ENCODE peak calls at places on chromosomes 3 and 15, in eight cellular contexts. W is renal cortical epithelial cell; H is mucosa of gallbladder; R is stimulated activated CD8-positive, alpha-beta memory T cell treated with anti-CD3 and anti-CD28 coated beads, Interleukin-15, amount 100 ng/mL, for 48 hours; F is stimulated activated CD4-positive, alpha-beta T cell treated with anti-CD3 and anti-CD28 coated beads, Interleukin-2, amount 100 ng/mL, for 48 hours; P is NCI-H510A treated with DMSO at 0.1 percent for 48 hours; A is non-pigmented ciliary epithelial cell; Q is sciatic nerve. Y is an unnamed sample.

GRCh38 chr3:127697531-127698240 is 24.9 kb downstream of the ABTB1 start:
- DNase-seq in H (peak; percentile 72), R (no peak), P (peak; percentile 30), A (no peak), Q (peak; percentile 86), F (peak; percentile 29), W (peak; percentile 42), Y (peak; percentile 13)

GRCh38 chr15:77823736-77824135 is 191.0 kb upstream of the LINGO1 start:
- DNase-seq in F (no peak), W (no peak), H (no peak), A (no peak), Q (no peak), P (no peak), R (no peak), Y (no peak)

GRCh38 chr3:141603473-141604035 is 116.7 kb downstream of the RASA2 start:
- DNase-seq in Q (no peak), W (no peak), A (no peak), F (no peak), P (no peak), H (no peak), R (no peak), Y (no peak)

GRCh38 chr3:149860881-149861280 is 47.9 kb downstream of the RNF13 start:
- DNase-seq in R (no peak), Q (no peak), H (no peak), P (no peak), F (no peak), A (no peak), W (no peak), Y (no peak)

GRCh38 chr3:127386490-127386889 is 98.6 kb upstream of the PRR20G start:
- DNase-seq in F (no peak), H (no peak), W (no peak), A (no peak), P (no peak), R (no peak), Q (no peak), Y (no peak)

GRCh38 chr3:127162947-127163645 is 29.8 kb upstream of the PRR23E start:
- DNase-seq in P (no peak), R (no peak), A (no peak), W (no peak), H (no peak), F (no peak), Q (no peak), Y (no peak)

GRCh38 chr3:48678056-48678455 is 7.7 kb downstream of the NCKIPSD start:
- DNase-seq in P (no peak), Q (no peak), A (no peak), F (no peak), H (no peak), R (no peak), W (no peak), Y (no peak)

GRCh38 chr3:75321060-75321459 is 343.1 kb upstream of the FRG2C start:
- DNase-seq in W (no peak), F (no peak), A (no peak), R (no peak), P (no peak), Q (no peak), H (no peak), Y (no peak)

GRCh38 chr15:48177383-48177874 is 666 bp downstream of the MYEF2 start:
- DNase-seq in P (peak; percentile 19), F (no peak), R (no peak), Q (no peak), W (peak; percentile 69), A (peak; percentile 27), H (no peak), Y (no peak)

GRCh38 chr3:43964640-43965039 is 273.9 kb downstream of the ABHD5 start:
- DNase-seq in H (no peak), P (no peak), W (no peak), A (no peak), Q (no peak), F (no peak), R (no peak), Y (no peak)

GRCh38 chr3:194292331-194292730 is 58.8 kb downstream of the CPN2 start:
- DNase-seq in Q (no peak), R (no peak), F (no peak), W (no peak), A (no peak), P (no peak), H (no peak), Y (no peak)

GRCh38 chr3:30269751-30270445 is 336.5 kb upstream of the TGFBR2 start:
- DNase-seq in P (no peak), H (peak; percentile 15), Q (no peak), A (no peak), F (no peak), W (peak; percentile 94), R (no peak), Y (no peak)

GRCh38 chr15:96341465-96342142 is 11.1 kb downstream of the NR2F2 start:
- DNase-seq in R (no peak), P (no peak), H (peak; percentile 10), A (no peak), W (no peak), F (no peak), Q (peak; percentile 65), Y (no peak)

GRCh38 chr3:167740961-167741587 is 5.6 kb downstream of the SERPINI1 start:
- DNase-seq in H (no peak), R (no peak), F (peak; percentile 2), P (no peak), W (peak; percentile 41), A (no peak), Q (no peak), Y (no peak)

GRCh38 chr3:12972043-12972442 is 101.2 kb downstream of the IQSEC1 start:
- DNase-seq in A (no peak), H (no peak), F (no peak), W (no peak), P (no peak), Q (no peak), R (no peak), Y (no peak)

GRCh38 chr3:136194409-136195257 is 1.5 kb downstream of the MSL2 start:
- DNase-seq in A (no peak), R (peak; percentile 74), F (peak; percentile 49), W (no peak), P (no peak), H (peak; percentile 40), Q (no peak), Y (peak; percentile 45)

GRCh38 chr3:141108002-141108401 is 56.9 kb downstream of the SPSB4 start:
- DNase-seq in W (peak; percentile 86), A (no peak), P (no peak), R (no peak), F (no peak), H (peak; percentile 20), Q (no peak), Y (no peak)

GRCh38 chr15:74709892-74710291 is 14.1 kb upstream of the EDC3 start:
- DNase-seq in W (no peak), P (no peak), H (no peak), Q (no peak), R (no peak), F (no peak), A (no peak), Y (no peak)

GRCh38 chr3:168052517-168052916 is 43.2 kb downstream of the GOLIM4 start:
- DNase-seq in H (no peak), W (no peak), P (no peak), A (no peak), F (no peak), Q (no peak), R (no peak), Y (no peak)

GRCh38 chr15:90451215-90451850 is 63.3 kb downstream of the IQGAP1 start:
- DNase-seq in F (no peak), P (peak; percentile 62), R (no peak), H (no peak), W (peak; percentile 23), Q (no peak), A (peak; percentile 53), Y (no peak)

GRCh38 chr3:184767377-184767776 is 44.6 kb upstream of the VPS8 start:
- DNase-seq in R (no peak), Q (no peak), H (no peak), P (no peak), A (no peak), W (no peak), F (no peak), Y (no peak)

GRCh38 chr3:142601713-142602112 is 5.5 kb downstream of the PLS1 start:
- DNase-seq in R (no peak), P (no peak), H (no peak), Q (no peak), F (no peak), A (no peak), W (no peak), Y (no peak)

GRCh38 chr15:25739687-25740121 is 123.4 kb downstream of the ATP10A start:
- DNase-seq in W (peak; percentile 38), Q (no peak), H (peak; percentile 44), F (no peak), R (peak; percentile 7), A (no peak), P (peak; percentile 13), Y (no peak)

GRCh38 chr3:185558395-185558794 is 6.0 kb upstream of the LIPH start:
- DNase-seq in A (no peak), Q (no peak), R (no peak), F (no peak), P (no peak), H (peak; percentile 86), W (peak; percentile 83), Y (no peak)

GRCh38 chr3:102136183-102136582 is 286.9 kb downstream of the NFKBIZ start:
- DNase-seq in P (no peak), Q (no peak), H (no peak), R (no peak), W (peak; percentile 57), A (no peak), F (no peak), Y (no peak)

GRCh38 chr3:41464401-41464800 is 265.1 kb downstream of the CTNNB1 start:
- DNase-seq in P (no peak), Q (no peak), F (no peak), A (no peak), H (no peak), W (peak; percentile 17), R (no peak), Y (no peak)

GRCh38 chr3:170709046-170709445 is 123.2 kb upstream of the SLC7A14 start:
- DNase-seq in R (no peak), H (no peak), W (no peak), Q (no peak), P (no peak), F (no peak), A (peak; percentile 83), Y (no peak)

GRCh38 chr15:51737538-51738305 is at the start of gene LYSMD2:
- DNase-seq in Q (peak; percentile 88), H (peak; percentile 76), P (peak; percentile 38), F (peak; percentile 56), R (peak; percentile 63), W (no peak), A (no peak), Y (peak; percentile 62)

GRCh38 chr3:65619391-65620298 is 419.1 kb downstream of the MAGI1 start:
- DNase-seq in W (peak; percentile 7), A (peak; percentile 71), H (no peak), F (no peak), R (no peak), P (no peak), Q (no peak), Y (no peak)

GRCh38 chr3:8984081-8984480 is 20.8 kb upstream of the RAD18 start:
- DNase-seq in W (no peak), F (no peak), P (no peak), H (no peak), A (no peak), R (no peak), Q (no peak), Y (no peak)

Y was measured in activated effector memory CD4-positive, alpha-beta T cell treated with Interleukin-2 at 50 U/mL for 16 hours.